ENCODE peak calls at places on chromosomes 7 and 10, in eight cellular contexts. S is fibroblast of the aortic adventitia, K is upper lobe of right lung, T is neural progenitor cell, Z is tibial artery, D is Panc1, N is heart left ventricle, F is foreskin fibroblast. E is an unnamed sample.

GRCh38 chr7:40194743-40195142 is 59.9 kb downstream of the SUGCT start:
- DNase-seq in D (no peak), Z (no peak), N (no peak), K (no peak), T (no peak), S (peak), F (peak), E (no peak)

GRCh38 chr10:76149602-76150138 is 718.2 kb downstream of the LRMDA start:
- DNase-seq in D (no peak), F (no peak), N (no peak), T (no peak), Z (no peak), K (no peak), S (no peak), E (no peak)

GRCh38 chr10:88389456-88389855 is 193.7 kb downstream of the RNLS start:
- DNase-seq in Z (no peak), D (no peak), K (no peak), F (peak), T (peak), S (peak), N (no peak), E (peak)

GRCh38 chr10:47376522-47377220 is 7.4 kb downstream of the ZNF488 start:
- DNase-seq in F (no peak), K (no peak), Z (no peak), N (no peak), T (no peak), D (no peak), S (no peak), E (no peak)

GRCh38 chr7:112086496-112087254 is 119.5 kb downstream of the DOCK4 start:
- DNase-seq in F (no peak), S (no peak), N (no peak), T (no peak), D (no peak), K (no peak), Z (no peak), E (no peak)

GRCh38 chr7:34596887-34597286 is 61.1 kb upstream of the NPSR1 start:
- DNase-seq in N (no peak), F (no peak), D (no peak), K (no peak), T (peak), Z (no peak), S (no peak), E (no peak)

GRCh38 chr7:129376076-129376777 is 58.0 kb upstream of the STRIP2 start:
- DNase-seq in K (no peak), N (no peak), T (peak), F (no peak), Z (no peak), D (peak), S (peak), E (peak)

GRCh38 chr7:18861514-18861913 is 255.9 kb downstream of the TWIST1 start:
- DNase-seq in S (peak), D (no peak), K (no peak), T (no peak), N (no peak), Z (no peak), F (peak), E (no peak)

GRCh38 chr10:4488924-4489323 is 337.1 kb upstream of the AKR1E2 start:
- DNase-seq in F (peak), D (no peak), Z (no peak), T (no peak), S (no peak), N (no peak), K (no peak), E (no peak)

GRCh38 chr7:137674551-137675409 is 172.0 kb downstream of the DGKI start:
- DNase-seq in D (no peak), F (no peak), S (no peak), T (no peak), N (no peak), K (no peak), Z (no peak), E (no peak)

GRCh38 chr7:106009511-106010226 is 46.6 kb downstream of the CDHR3 start:
- DNase-seq in T (peak), F (peak), S (peak), Z (peak), D (peak), K (peak), N (peak), E (peak)

GRCh38 chr7:151028131-151028947 is at the start of gene ABCB8:
- DNase-seq in F (peak), D (peak), Z (peak), K (peak), T (peak), N (peak), S (peak), E (peak)

DNA sequence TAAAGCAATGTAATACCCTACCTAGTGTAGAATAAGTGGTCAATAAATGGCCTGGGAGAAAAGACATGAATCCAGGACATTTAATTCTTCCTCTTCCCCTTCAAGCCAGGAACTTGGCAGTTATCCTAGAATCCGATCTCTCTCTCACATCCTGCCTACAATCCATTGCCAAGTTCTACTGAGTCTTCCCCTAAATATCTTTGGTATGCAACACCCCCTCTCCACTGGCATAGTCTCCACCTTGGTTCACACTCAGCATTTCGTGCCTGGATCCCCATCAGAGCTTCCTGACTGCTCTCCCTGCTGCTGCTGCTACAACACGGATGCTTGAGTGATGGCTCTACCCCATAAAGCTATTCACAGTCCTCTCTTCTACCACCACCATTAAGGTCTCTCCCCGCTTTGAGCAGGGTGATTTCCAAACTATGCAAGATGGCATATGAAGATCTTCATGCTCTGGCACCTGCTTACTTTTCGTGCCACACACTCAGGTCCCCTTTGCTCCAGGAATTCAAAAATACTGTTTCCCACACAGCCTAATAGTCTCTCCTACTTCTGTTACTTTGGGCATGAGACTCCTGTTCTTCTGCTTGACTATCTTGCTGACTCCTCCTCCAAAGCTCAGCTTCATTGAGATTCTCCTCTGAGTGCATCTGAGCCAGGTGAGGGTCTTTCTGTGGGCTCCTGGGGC is 4.8 kb downstream of the ANK3 start:
- DNase-seq in F (peak), D (no peak), Z (no peak), T (no peak), N (no peak), S (peak), K (no peak), E (peak)
- TF ChIP-seq CTCF in F (no peak), D (no peak), Z (no peak), T (no peak), N (no peak), S (no peak), K (no peak), E (no peak)

GRCh38 chr10:34537629-34538231 is 277.4 kb downstream of the PARD3 start:
- DNase-seq in D (no peak), F (no peak), S (no peak), N (no peak), T (no peak), Z (no peak), K (no peak), E (no peak)
- H3K4me3 ChIP-seq in D (peak), F (no peak), S (no peak), N (peak), T (no peak), Z (no peak), K (peak), E (no peak)

GRCh38 chr7:47759056-47759706 is 177.3 kb upstream of the TNS3 start:
- DNase-seq in D (no peak), Z (no peak), F (peak), N (no peak), K (no peak), T (no peak), S (peak), E (no peak)
- TF ChIP-seq CTCF in D (peak), Z (no peak), F (peak), N (no peak), K (no peak), T (no peak), S (peak), E (peak)

GRCh38 chr10:43421519-43421918 is 12.5 kb upstream of the HNRNPF start:
- DNase-seq in K (no peak), S (no peak), T (no peak), D (no peak), F (no peak), N (no peak), Z (no peak), E (no peak)
- H3K4me3 ChIP-seq in K (peak), S (no peak), T (no peak), D (peak), F (no peak), N (peak), Z (peak), E (no peak)

E was measured in astrocyte of the cerebellum.